ENCODE peak calls at places on chromosomes 7 and 10, in seven cellular contexts. S is T-helper 1 cell, N is AG04449, W is DMS153, B is HT-29, O is EH, L is NCI-H82. C is an unnamed sample.

GRCh38 chr7:156639426-156640256 is 933 bp upstream of the RNF32 start:
- DNase-seq in S (no peak), N (no peak), W (peak; percentile 9), B (no peak), O (peak; percentile 19), L (no peak), C (no peak)

GRCh38 chr10:44911951-44912350 is 814 bp downstream of the TMEM72 start:
- DNase-seq in S (no peak), N (no peak), W (no peak), B (no peak), O (no peak), L (no peak), C (no peak)

GRCh38 chr10:102347236-102347828 is 48.2 kb upstream of the NFKB2 start:
- DNase-seq in S (no peak), N (no peak), W (peak; percentile 25), B (peak; percentile 64), O (peak; percentile 55), L (peak; percentile 69), C (peak; percentile 38)

GRCh38 chr7:93719546-93719945 is 145.0 kb upstream of the CALCR start:
- DNase-seq in S (no peak), N (no peak), W (no peak), B (no peak), O (peak; percentile 66), L (no peak), C (no peak)

GRCh38 chr10:67539312-67539711 is 156.7 kb downstream of the CTNNA3 start:
- DNase-seq in S (no peak), N (no peak), W (no peak), B (no peak), O (no peak), L (peak; percentile 9), C (no peak)

GRCh38 chr10:77673086-77673485 is 35.5 kb upstream of the KCNMA1 start:
- DNase-seq in S (no peak), N (no peak), W (no peak), B (no peak), O (peak; percentile 66), L (no peak), C (no peak)

GRCh38 chr7:95213809-95214492 is 110.4 kb downstream of the PON1 start:
- DNase-seq in S (no peak), N (no peak), W (no peak), B (no peak), O (peak; percentile 5), L (no peak), C (no peak)

GRCh38 chr7:44226396-44226753 is 25.6 kb downstream of the YKT6 start:
- DNase-seq in S (no peak), N (no peak), W (no peak), B (no peak), O (no peak), L (no peak), C (no peak)

GRCh38 chr7:51430480-51431086 is 114.0 kb upstream of the COBL start:
- DNase-seq in S (peak; percentile 5), N (no peak), W (peak; percentile 56), B (peak; percentile 89), O (peak; percentile 31), L (peak; percentile 89), C (peak; percentile 59)

GRCh38 chr7:93601363-93601762 is 26.8 kb upstream of the CALCR start:
- DNase-seq in S (no peak), N (no peak), W (peak; percentile 26), B (peak; percentile 34), O (peak; percentile 3), L (peak; percentile 80), C (no peak)

GRCh38 chr10:113663142-113663541 is 699 bp downstream of the NRAP start:
- DNase-seq in S (no peak), N (no peak), W (no peak), B (no peak), O (peak; percentile 46), L (no peak), C (no peak)

GRCh38 chr10:72875250-72876055 is 18.1 kb upstream of the OIT3 start:
- DNase-seq in S (no peak), N (no peak), W (peak; percentile 2), B (peak; percentile 70), O (peak; percentile 47), L (peak; percentile 35), C (peak; percentile 6)

GRCh38 chr10:74813371-74813770 is 13.0 kb upstream of the KAT6B start:
- DNase-seq in S (no peak), N (no peak), W (no peak), B (no peak), O (no peak), L (no peak), C (no peak)

GRCh38 chr10:70549962-70550845 is 52.3 kb downstream of the PRF1 start:
- DNase-seq in S (peak; percentile 64), N (no peak), W (peak; percentile 12), B (peak; percentile 85), O (peak; percentile 70), L (peak; percentile 78), C (peak; percentile 66)

GRCh38 chr10:3636356-3637181 is 148.4 kb downstream of the KLF6 start:
- DNase-seq in S (no peak), N (no peak), W (peak; percentile 43), B (peak; percentile 47), O (no peak), L (no peak), C (peak; percentile 62)

GRCh38 chr10:13969118-13969791 is 361.5 kb downstream of the FRMD4A start:
- DNase-seq in S (no peak), N (no peak), W (no peak), B (no peak), O (no peak), L (peak; percentile 8), C (no peak)

GRCh38 chr10:46550076-46550790 is 6.2 kb downstream of the GPRIN2 start:
- DNase-seq in S (no peak), N (no peak), W (no peak), B (no peak), O (no peak), L (no peak), C (no peak)

GRCh38 chr10:120997313-120998102 is 146.3 kb downstream of the WDR11 start:
- DNase-seq in S (no peak), N (no peak), W (no peak), B (peak; percentile 39), O (no peak), L (no peak), C (no peak)

GRCh38 chr10:68154211-68154497 is 44.9 kb downstream of the MYPN start:
- DNase-seq in S (no peak), N (no peak), W (no peak), B (no peak), O (peak; percentile 65), L (peak; percentile 52), C (peak; percentile 67)

GRCh38 chr10:33534455-33534854 is 200.0 kb upstream of the NRP1 start:
- DNase-seq in S (no peak), N (no peak), W (no peak), B (no peak), O (no peak), L (no peak), C (no peak)

GRCh38 chr7:112721395-112721794 is 68.8 kb downstream of the TMEM168 start:
- DNase-seq in S (no peak), N (no peak), W (no peak), B (no peak), O (no peak), L (no peak), C (no peak)

GRCh38 chr10:125983161-125983560 is 86.8 kb downstream of the FANK1 start:
- DNase-seq in S (no peak), N (peak; percentile 9), W (no peak), B (no peak), O (peak; percentile 22), L (no peak), C (no peak)

GRCh38 chr10:93138113-93138870 is 64.6 kb downstream of the CYP26A1 start:
- DNase-seq in S (no peak), N (no peak), W (no peak), B (no peak), O (peak; percentile 59), L (no peak), C (no peak)

GRCh38 chr7:106731207-106731606 is 70.2 kb upstream of the CCDC71L start:
- DNase-seq in S (no peak), N (no peak), W (peak; percentile 43), B (no peak), O (no peak), L (no peak), C (no peak)

GRCh38 chr10:63446716-63447440 is 18.9 kb downstream of the JMJD1C start:
- DNase-seq in S (no peak), N (no peak), W (no peak), B (no peak), O (peak; percentile 76), L (no peak), C (no peak)

GRCh38 chr10:113005380-113005779 is 55.3 kb downstream of the TCF7L2 start:
- DNase-seq in S (no peak), N (no peak), W (no peak), B (no peak), O (no peak), L (no peak), C (no peak)

GRCh38 chr7:134514663-134515062 is 12.7 kb upstream of the AKR1B10 start:
- DNase-seq in S (peak; percentile 13), N (peak; percentile 31), W (peak; percentile 51), B (peak; percentile 93), O (peak; percentile 81), L (peak; percentile 95), C (peak; percentile 70)

GRCh38 chr10:86082556-86082955 is 284.0 kb downstream of the GRID1 start:
- DNase-seq in S (no peak), N (no peak), W (no peak), B (no peak), O (no peak), L (no peak), C (no peak)

GRCh38 chr7:38903057-38903456 is 5.9 kb downstream of the VPS41 start:
- DNase-seq in S (no peak), N (no peak), W (no peak), B (no peak), O (peak; percentile 3), L (peak; percentile 5), C (no peak)

GRCh38 chr7:12581897-12582296 is 11.4 kb downstream of the SCIN start:
- DNase-seq in S (no peak), N (peak; percentile 68), W (no peak), B (no peak), O (peak; percentile 22), L (no peak), C (no peak)

C was measured in SK-N-DZ.